ENCODE peak calls at places on chromosome 1, in six cellular contexts. H, A, Q, C, X and O are unnamed samples.
A peak's percentile ranks its signal among the peaks of the same experiment; 100 is the strongest.

GRCh38 chr1:51310871-51311613 is 19.3 kb downstream of the TTC39A start:
- DNase-seq in C (no peak), X (no peak), Q (no peak), A (no peak), H (no peak), O (no peak)

GRCh38 chr1:20848162-20848561 is 61.1 kb upstream of the HP1BP3 start:
- DNase-seq in H (no peak), C (no peak), A (peak; percentile 22), X (no peak), Q (no peak), O (no peak)

GRCh38 chr1:14915356-14916054 is 238.0 kb upstream of the TMEM51 start:
- DNase-seq in Q (peak; percentile 42), A (peak; percentile 64), H (peak; percentile 58), C (peak; percentile 49), X (peak; percentile 59), O (peak; percentile 52)

GRCh38 chr1:8818325-8818775 is 910 bp upstream of the RERE start:
- DNase-seq in Q (peak; percentile 51), C (peak; percentile 80), H (no peak), A (no peak), X (peak; percentile 66), O (peak; percentile 66)

GRCh38 chr1:160367934-160368923 is 1.4 kb downstream of the NHLH1 start:
- DNase-seq in C (no peak), Q (no peak), A (no peak), H (no peak), X (no peak), O (no peak)

GRCh38 chr1:87355894-87356293 is 27.2 kb downstream of the LMO4 start:
- DNase-seq in Q (no peak), H (no peak), A (no peak), C (no peak), X (no peak), O (no peak)

GRCh38 chr1:86860020-86860419 is 53.9 kb downstream of the SELENOF start:
- DNase-seq in H (no peak), A (no peak), C (no peak), Q (no peak), X (no peak), O (no peak)

GRCh38 chr1:58310881-58311280 is 235.6 kb downstream of the OMA1 start:
- DNase-seq in H (no peak), A (no peak), X (no peak), Q (no peak), C (no peak), O (no peak)

GRCh38 chr1:229027158-229027557 is 243.8 kb upstream of the RAB4A start:
- DNase-seq in Q (no peak), H (no peak), X (no peak), A (no peak), C (no peak), O (no peak)

GRCh38 chr1:87196110-87196509 is 132.6 kb upstream of the LMO4 start:
- DNase-seq in C (no peak), H (no peak), Q (no peak), A (no peak), X (no peak), O (no peak)

GRCh38 chr1:6646499-6647148 is 22.0 kb downstream of the THAP3 start:
- DNase-seq in X (no peak), Q (no peak), H (peak; percentile 65), C (peak; percentile 38), A (peak; percentile 28), O (peak; percentile 66)

GRCh38 chr1:99469641-99470040 is 176.3 kb upstream of the PALMD start:
- DNase-seq in X (no peak), H (no peak), Q (no peak), C (no peak), A (no peak), O (no peak)
- H3K27ac ChIP-seq in X (no peak overlapping the region), H (no peak overlapping the region), Q (no peak overlapping the region), C (no peak overlapping the region), A (no peak overlapping the region), O (no peak overlapping the region)

GRCh38 chr1:234989019-234989418 is 139.6 kb downstream of the TOMM20 start:
- DNase-seq in C (no peak), X (no peak), A (no peak), Q (no peak), H (no peak), O (no peak)
- H3K27ac ChIP-seq in C (no peak overlapping the region), X (no peak overlapping the region), A (peak overlapping the region; percentile 60), Q (no peak overlapping the region), H (no peak overlapping the region), O (no peak overlapping the region)

DNA sequence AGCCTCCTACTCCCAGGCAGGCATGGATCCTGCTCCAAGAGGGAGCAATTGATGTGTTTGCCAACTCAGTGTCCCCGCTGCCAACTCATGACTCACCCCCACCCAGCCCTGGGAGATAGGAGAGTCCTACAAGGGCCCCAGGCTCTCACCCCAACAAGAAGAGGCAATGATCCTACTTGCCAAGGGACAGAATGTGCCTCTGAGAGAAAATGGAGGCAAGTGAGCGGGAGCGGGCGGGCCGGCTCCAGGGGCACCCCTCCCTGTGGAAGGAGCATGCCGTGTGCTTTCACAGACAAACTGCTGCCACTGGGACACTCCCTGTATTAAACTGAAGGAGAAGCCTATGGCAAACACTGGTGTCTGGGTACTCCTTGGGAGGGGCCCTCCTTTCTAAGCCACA is 16.7 kb downstream of the PKP1 start:
- DNase-seq in C (peak; percentile 70), H (no peak), A (peak; percentile 70), Q (peak; percentile 28), X (no peak), O (peak; percentile 16)
- H3K27ac ChIP-seq in C (no peak overlapping the region), H (no peak overlapping the region), A (peak overlapping the region; percentile 80), Q (no peak overlapping the region), X (no peak overlapping the region), O (no peak overlapping the region)

GRCh38 chr1:1827089-1827433 is 48.8 kb upstream of the NADK start:
- DNase-seq in C (no peak), Q (no peak), H (no peak), X (no peak), A (no peak), O (no peak)

GRCh38 chr1:1832151-1832550 is 53.9 kb upstream of the NADK start:
- DNase-seq in C (no peak), X (no peak), A (no peak), H (no peak), Q (no peak), O (no peak)

GRCh38 chr1:1826356-1827088 is 48.3 kb upstream of the NADK start:
- DNase-seq in H (no peak), C (no peak), Q (no peak), A (no peak), X (no peak), O (no peak)

GRCh38 chr1:1825217-1825616 is 46.9 kb upstream of the NADK start:
- DNase-seq in Q (no peak), X (no peak), H (no peak), C (no peak), A (no peak), O (no peak)

GRCh38 chr1:1827456-1827855 is 49.2 kb upstream of the NADK start:
- DNase-seq in H (no peak), C (no peak), X (no peak), A (no peak), Q (no peak), O (no peak)
- H3K27ac ChIP-seq in H (peak overlapping the region; percentile 26), C (no peak overlapping the region), X (no peak overlapping the region), A (no peak overlapping the region), Q (no peak overlapping the region), O (no peak overlapping the region)